ENCODE peak calls at places on chromosomes 6 and 20, in eight cellular contexts. One of them, this sample, is unnamed.
A peak's percentile ranks its signal among the peaks of the same experiment; 100 is the strongest.

GRCh38 chr6:107539409-107539808 is 49.5 kb downstream of the SOBP start:
- DNase-seq in ELR: peak; percentile 10
- DNase-seq in stimulated activated CD4-positive, alpha-beta T cell treated with anti-CD3 and anti-CD28 coated beads, Interleukin-1b, Interleukin-23, amount 100 ng/mL, for 48 hours: no peak
- DNase-seq in hypothalamus: no peak
- DNase-seq in ACHN: peak; percentile 35
- DNase-seq in NCI-H1092 treated with DMSO at 0.1 percent for 48 hours: no peak
- DNase-seq in Calu3: peak; percentile 28
- DNase-seq in ovary: no peak
- DNase-seq in this sample: no peak

GRCh38 chr20:9912858-9913434 is 74.1 kb upstream of the PAK5 start:
- DNase-seq in ELR: peak; percentile 52
- DNase-seq in stimulated activated CD4-positive, alpha-beta T cell treated with anti-CD3 and anti-CD28 coated beads, Interleukin-1b, Interleukin-23, amount 100 ng/mL, for 48 hours: peak; percentile 22
- DNase-seq in hypothalamus: peak; percentile 2
- DNase-seq in ACHN: peak; percentile 26
- DNase-seq in NCI-H1092 treated with DMSO at 0.1 percent for 48 hours: peak; percentile 61
- DNase-seq in Calu3: peak; percentile 36
- DNase-seq in ovary: peak; percentile 9
- DNase-seq in this sample: peak; percentile 16

GRCh38 chr6:14975124-14975815 is 270.6 kb upstream of the JARID2 start:
- DNase-seq in ELR: peak; percentile 19
- DNase-seq in stimulated activated CD4-positive, alpha-beta T cell treated with anti-CD3 and anti-CD28 coated beads, Interleukin-1b, Interleukin-23, amount 100 ng/mL, for 48 hours: no peak
- DNase-seq in hypothalamus: no peak
- DNase-seq in ACHN: no peak
- DNase-seq in NCI-H1092 treated with DMSO at 0.1 percent for 48 hours: no peak
- DNase-seq in Calu3: no peak
- DNase-seq in ovary: no peak
- DNase-seq in this sample: no peak

GRCh38 chr20:50328161-50328979 is 137.7 kb downstream of the CEBPB start:
- DNase-seq in ELR: no peak
- DNase-seq in stimulated activated CD4-positive, alpha-beta T cell treated with anti-CD3 and anti-CD28 coated beads, Interleukin-1b, Interleukin-23, amount 100 ng/mL, for 48 hours: no peak
- DNase-seq in hypothalamus: no peak
- DNase-seq in ACHN: no peak
- DNase-seq in NCI-H1092 treated with DMSO at 0.1 percent for 48 hours: no peak
- DNase-seq in Calu3: no peak
- DNase-seq in ovary: no peak
- DNase-seq in this sample: no peak

GRCh38 chr20:63980317-63980805 is 571 bp upstream of the PRPF6 start:
- DNase-seq in ELR: no peak
- DNase-seq in stimulated activated CD4-positive, alpha-beta T cell treated with anti-CD3 and anti-CD28 coated beads, Interleukin-1b, Interleukin-23, amount 100 ng/mL, for 48 hours: peak; percentile 62
- DNase-seq in hypothalamus: no peak
- DNase-seq in ACHN: no peak
- DNase-seq in NCI-H1092 treated with DMSO at 0.1 percent for 48 hours: no peak
- DNase-seq in Calu3: no peak
- DNase-seq in ovary: no peak
- DNase-seq in this sample: no peak

GRCh38 chr20:63706027-63706695 is 1.6 kb downstream of the ARFRP1 start:
- DNase-seq in ELR: no peak
- DNase-seq in stimulated activated CD4-positive, alpha-beta T cell treated with anti-CD3 and anti-CD28 coated beads, Interleukin-1b, Interleukin-23, amount 100 ng/mL, for 48 hours: no peak
- DNase-seq in hypothalamus: no peak
- DNase-seq in ACHN: no peak
- DNase-seq in NCI-H1092 treated with DMSO at 0.1 percent for 48 hours: no peak
- DNase-seq in Calu3: no peak
- DNase-seq in ovary: no peak
- DNase-seq in this sample: no peak

GRCh38 chr6:158413814-158414563 is 101.7 kb downstream of the TULP4 start:
- DNase-seq in ELR: no peak
- DNase-seq in stimulated activated CD4-positive, alpha-beta T cell treated with anti-CD3 and anti-CD28 coated beads, Interleukin-1b, Interleukin-23, amount 100 ng/mL, for 48 hours: no peak
- DNase-seq in hypothalamus: no peak
- DNase-seq in ACHN: no peak
- DNase-seq in NCI-H1092 treated with DMSO at 0.1 percent for 48 hours: no peak
- DNase-seq in Calu3: no peak
- DNase-seq in ovary: no peak
- DNase-seq in this sample: no peak

GRCh38 chr6:40631760-40632159 is 44.6 kb upstream of the LRFN2 start:
- DNase-seq in ELR: no peak
- DNase-seq in stimulated activated CD4-positive, alpha-beta T cell treated with anti-CD3 and anti-CD28 coated beads, Interleukin-1b, Interleukin-23, amount 100 ng/mL, for 48 hours: no peak
- DNase-seq in hypothalamus: no peak
- DNase-seq in ACHN: no peak
- DNase-seq in NCI-H1092 treated with DMSO at 0.1 percent for 48 hours: peak; percentile 20
- DNase-seq in Calu3: no peak
- DNase-seq in ovary: no peak
- DNase-seq in this sample: no peak

GRCh38 chr20:37336369-37337207 is 9.4 kb upstream of the SRC start:
- DNase-seq in ELR: no peak
- DNase-seq in stimulated activated CD4-positive, alpha-beta T cell treated with anti-CD3 and anti-CD28 coated beads, Interleukin-1b, Interleukin-23, amount 100 ng/mL, for 48 hours: peak; percentile 34
- DNase-seq in hypothalamus: peak; percentile 24
- DNase-seq in ACHN: no peak
- DNase-seq in NCI-H1092 treated with DMSO at 0.1 percent for 48 hours: no peak
- DNase-seq in Calu3: no peak
- DNase-seq in ovary: peak; percentile 67
- DNase-seq in this sample: no peak

GRCh38 chr20:35788796-35789195 is 17.0 kb downstream of the PHF20 start:
- DNase-seq in ELR: no peak
- DNase-seq in stimulated activated CD4-positive, alpha-beta T cell treated with anti-CD3 and anti-CD28 coated beads, Interleukin-1b, Interleukin-23, amount 100 ng/mL, for 48 hours: no peak
- DNase-seq in hypothalamus: no peak
- DNase-seq in ACHN: no peak
- DNase-seq in NCI-H1092 treated with DMSO at 0.1 percent for 48 hours: no peak
- DNase-seq in Calu3: no peak
- DNase-seq in ovary: no peak
- DNase-seq in this sample: peak; percentile 45

GRCh38 chr6:63685453-63686379 is 50.1 kb downstream of the PHF3 start:
- DNase-seq in ELR: no peak
- DNase-seq in stimulated activated CD4-positive, alpha-beta T cell treated with anti-CD3 and anti-CD28 coated beads, Interleukin-1b, Interleukin-23, amount 100 ng/mL, for 48 hours: no peak
- DNase-seq in hypothalamus: no peak
- DNase-seq in ACHN: no peak
- DNase-seq in NCI-H1092 treated with DMSO at 0.1 percent for 48 hours: no peak
- DNase-seq in Calu3: no peak
- DNase-seq in ovary: no peak
- DNase-seq in this sample: no peak

GRCh38 chr6:108591040-108591816 is 30.5 kb downstream of the FOXO3 start:
- DNase-seq in ELR: no peak
- DNase-seq in stimulated activated CD4-positive, alpha-beta T cell treated with anti-CD3 and anti-CD28 coated beads, Interleukin-1b, Interleukin-23, amount 100 ng/mL, for 48 hours: no peak
- DNase-seq in hypothalamus: no peak
- DNase-seq in ACHN: no peak
- DNase-seq in NCI-H1092 treated with DMSO at 0.1 percent for 48 hours: no peak
- DNase-seq in Calu3: no peak
- DNase-seq in ovary: no peak
- DNase-seq in this sample: no peak

GRCh38 chr6:7108196-7108963 is 619 bp downstream of the RREB1 start:
- DNase-seq in ELR: peak; percentile 70
- DNase-seq in stimulated activated CD4-positive, alpha-beta T cell treated with anti-CD3 and anti-CD28 coated beads, Interleukin-1b, Interleukin-23, amount 100 ng/mL, for 48 hours: peak; percentile 37
- DNase-seq in hypothalamus: peak; percentile 58
- DNase-seq in ACHN: peak; percentile 70
- DNase-seq in NCI-H1092 treated with DMSO at 0.1 percent for 48 hours: no peak
- DNase-seq in Calu3: peak; percentile 39
- DNase-seq in ovary: peak; percentile 50
- DNase-seq in this sample: peak; percentile 44

GRCh38 chr6:40789143-40789764 is 202.1 kb upstream of the LRFN2 start:
- DNase-seq in ELR: no peak
- DNase-seq in stimulated activated CD4-positive, alpha-beta T cell treated with anti-CD3 and anti-CD28 coated beads, Interleukin-1b, Interleukin-23, amount 100 ng/mL, for 48 hours: peak; percentile 25
- DNase-seq in hypothalamus: no peak
- DNase-seq in ACHN: no peak
- DNase-seq in NCI-H1092 treated with DMSO at 0.1 percent for 48 hours: no peak
- DNase-seq in Calu3: no peak
- DNase-seq in ovary: no peak
- DNase-seq in this sample: no peak

GRCh38 chr6:19327246-19327645 is 509.9 kb upstream of the ID4 start:
- DNase-seq in ELR: peak; percentile 39
- DNase-seq in stimulated activated CD4-positive, alpha-beta T cell treated with anti-CD3 and anti-CD28 coated beads, Interleukin-1b, Interleukin-23, amount 100 ng/mL, for 48 hours: no peak
- DNase-seq in hypothalamus: no peak
- DNase-seq in ACHN: no peak
- DNase-seq in NCI-H1092 treated with DMSO at 0.1 percent for 48 hours: no peak
- DNase-seq in Calu3: no peak
- DNase-seq in ovary: no peak
- DNase-seq in this sample: no peak

GRCh38 chr6:114240800-114241199 is 102.0 kb downstream of the HS3ST5 start:
- DNase-seq in ELR: no peak
- DNase-seq in stimulated activated CD4-positive, alpha-beta T cell treated with anti-CD3 and anti-CD28 coated beads, Interleukin-1b, Interleukin-23, amount 100 ng/mL, for 48 hours: no peak
- DNase-seq in hypothalamus: no peak
- DNase-seq in ACHN: no peak
- DNase-seq in NCI-H1092 treated with DMSO at 0.1 percent for 48 hours: no peak
- DNase-seq in Calu3: no peak
- DNase-seq in ovary: no peak
- DNase-seq in this sample: no peak